ENCODE peak calls at places on chromosomes 2 and 18, in four cellular contexts. U, G, Z and W are unnamed samples.

GRCh38 chr2:69685321-69686048 is 41.9 kb upstream of the AAK1 start:
- DNase-seq in Z (no peak), U (no peak), G (peak), W (no peak)

GRCh38 chr18:48838921-48839818 is 111.6 kb downstream of the SMAD7 start:
- DNase-seq in Z (no peak), U (no peak), G (peak), W (no peak)

GRCh38 chr2:11995381-11995947 is 249.0 kb downstream of the LPIN1 start:
- DNase-seq in G (peak), U (no peak), Z (no peak), W (no peak)

GRCh38 chr18:49238433-49239042 is 221.9 kb downstream of the DYM start:
- DNase-seq in U (no peak), G (peak), Z (no peak), W (peak)

GRCh38 chr2:217685255-217685605 is 317.6 kb downstream of the TNS1 start:
- DNase-seq in G (peak), Z (peak), U (peak), W (no peak)

GRCh38 chr18:6775702-6776101 is 46.2 kb downstream of the ARHGAP28 start:
- DNase-seq in Z (no peak), G (no peak), U (no peak), W (no peak)

GRCh38 chr18:27845897-27846296 is 331.0 kb downstream of the CDH2 start:
- DNase-seq in U (no peak), Z (no peak), G (no peak), W (no peak)

GRCh38 chr2:102114290-102114721 is 28.2 kb upstream of the IL1R1 start:
- DNase-seq in Z (peak), G (peak), U (no peak), W (no peak)

GRCh38 chr2:45691152-45691551 is 39.7 kb downstream of the PRKCE start:
- DNase-seq in Z (no peak), U (no peak), G (no peak), W (peak)

GRCh38 chr2:233168919-233169318 is 82.6 kb upstream of the ATG16L1 start:
- DNase-seq in G (no peak), U (no peak), Z (no peak), W (no peak)

GRCh38 chr2:215888680-215889079 is 124.7 kb downstream of the MREG start:
- DNase-seq in G (no peak), U (no peak), Z (no peak), W (no peak)

GRCh38 chr2:219471476-219472371 is 27.0 kb upstream of the GMPPA start:
- DNase-seq in Z (no peak), U (no peak), G (no peak), W (no peak)

GRCh38 chr2:37896319-37896718 is 28.8 kb upstream of the RMDN2 start:
- DNase-seq in Z (no peak), G (peak), U (no peak), W (peak)
- TF ChIP-seq CTCF in Z (no peak), G (no peak), U (no peak), W (peak)

DNA sequence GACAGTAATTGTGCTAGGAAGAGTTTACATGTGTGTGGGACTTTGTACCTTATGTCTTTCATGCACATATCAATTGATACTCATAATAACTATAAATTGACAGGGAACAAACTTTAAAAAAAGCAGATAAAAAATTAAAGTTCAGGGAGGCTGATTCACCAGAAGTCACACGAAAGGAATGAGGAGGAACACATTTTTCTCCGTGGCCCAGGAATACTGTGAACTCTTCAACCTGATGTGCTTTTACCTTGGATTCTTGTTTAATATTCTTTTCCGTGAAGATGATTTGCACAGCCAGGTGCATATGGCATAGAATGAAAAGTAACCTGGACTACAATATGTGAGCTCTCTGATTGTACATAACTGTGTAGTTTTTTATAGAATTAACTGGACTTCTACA is 326.3 kb downstream of the CDH7 start:
- DNase-seq in U (no peak), Z (no peak), G (no peak), W (no peak)
- TF ChIP-seq CTCF in U (no peak), Z (no peak), G (no peak), W (no peak)

GRCh38 chr2:84735383-84735782 is 145.5 kb downstream of the TRABD2A start:
- DNase-seq in G (peak), U (no peak), Z (no peak), W (no peak)

GRCh38 chr2:84741182-84741822 is 139.6 kb downstream of the TRABD2A start:
- DNase-seq in Z (no peak), U (no peak), G (peak), W (peak)
- TF ChIP-seq CTCF in Z (peak), U (peak), G (peak), W (peak)

DNA sequence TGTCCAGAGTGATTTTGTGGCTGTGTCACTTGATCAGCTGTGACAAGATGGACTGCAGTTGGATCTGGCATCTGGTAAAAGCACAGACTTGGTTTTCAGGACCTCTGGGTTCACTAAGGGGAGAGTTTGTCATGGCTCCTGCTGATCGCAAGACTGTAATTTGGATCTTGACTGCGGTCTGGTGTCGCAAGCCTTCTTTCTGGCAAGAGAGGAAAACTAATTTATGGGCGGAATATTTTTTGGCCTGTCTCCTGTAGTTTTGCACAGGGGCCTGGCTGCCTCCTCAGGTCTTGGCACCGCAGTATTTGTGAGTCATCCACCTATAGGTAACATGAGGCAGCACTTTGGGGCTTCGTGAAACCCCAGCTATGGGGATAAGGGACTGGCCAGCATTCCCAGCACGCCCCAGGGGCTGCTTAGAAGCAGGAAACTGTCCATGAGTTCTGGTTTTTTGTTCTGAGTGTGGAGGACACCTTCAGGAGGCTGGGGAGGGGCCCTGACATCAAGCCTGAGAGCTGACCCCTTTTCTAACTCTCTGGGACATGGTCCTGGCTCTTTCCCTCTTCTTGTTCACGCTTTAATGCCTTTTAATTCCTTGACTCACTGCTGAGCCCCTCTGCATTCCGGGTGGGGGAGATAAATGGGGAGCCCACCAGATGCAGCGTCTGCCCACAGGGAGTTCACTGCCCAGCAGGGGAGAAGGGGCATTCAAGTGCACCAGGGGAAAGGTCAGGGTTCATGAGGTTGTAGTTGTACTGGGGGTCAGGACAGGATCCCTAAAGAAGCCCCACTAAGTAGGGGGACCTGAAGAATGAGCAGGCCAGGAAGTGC is 12.2 kb downstream of the SH3BP4 start:
- DNase-seq in Z (no peak), G (peak), U (no peak), W (no peak)
- TF ChIP-seq CTCF in Z (no peak), G (no peak), U (no peak), W (no peak)

GRCh38 chr18:11874676-11875075 is 23.5 kb downstream of the CHMP1B start:
- DNase-seq in Z (no peak), U (no peak), G (no peak), W (no peak)
- TF ChIP-seq CTCF in Z (no peak), U (no peak), G (no peak), W (no peak)